ENCODE peak calls at places on chromosomes 16 and 17, in four cellular contexts. N is cardiac muscle cell, Z is left ventricle myocardium inferior, F is fibroblast of lung. E is an unnamed sample.

GRCh38 chr16:6335072-6335471 is 997.6 kb upstream of the RBFOX1 start:
- DNase-seq in N (peak; percentile 22), F (no peak), Z (no peak), E (no peak)

GRCh38 chr17:185445-186138 is 4.1 kb upstream of the DOC2B start:
- DNase-seq in N (no peak), Z (no peak), F (no peak), E (peak; percentile 46)

GRCh38 chr17:65495255-65496060 is 66.0 kb downstream of the AXIN2 start:
- DNase-seq in Z (no peak), N (peak; percentile 23), F (peak; percentile 19), E (no peak)

GRCh38 chr16:89534147-89534788 is 26.1 kb downstream of the SPG7 start:
- DNase-seq in F (no peak), N (no peak), Z (no peak), E (no peak)

GRCh38 chr17:27848941-27849340 is 44.2 kb downstream of the LYRM9 start:
- DNase-seq in Z (no peak), F (no peak), N (no peak), E (no peak)

GRCh38 chr16:27110524-27110896 is 43.8 kb downstream of the C16orf82 start:
- DNase-seq in Z (no peak), F (no peak), N (no peak), E (no peak)

GRCh38 chr17:75783069-75783783 is 1.4 kb upstream of the UNK start:
- DNase-seq in Z (no peak), F (peak; percentile 45), N (peak; percentile 35), E (peak; percentile 65)

GRCh38 chr16:50699345-50700159 is 6.1 kb downstream of the NOD2 start:
- DNase-seq in Z (no peak), N (no peak), F (no peak), E (peak; percentile 97)

GRCh38 chr16:65604771-65605170 is 482.9 kb upstream of the CDH11 start:
- DNase-seq in F (no peak), Z (no peak), N (no peak), E (no peak)

GRCh38 chr17:9002236-9002609 is 19.1 kb upstream of the NTN1 start:
- DNase-seq in F (no peak), N (no peak), Z (no peak), E (no peak)

GRCh38 chr17:15463363-15463762 is 4.1 kb downstream of the CDRT4 start:
- DNase-seq in F (peak; percentile 93), Z (peak; percentile 33), N (peak; percentile 69), E (no peak)

GRCh38 chr17:32723310-32723955 is 153.5 kb downstream of the MYO1D start:
- DNase-seq in F (peak; percentile 20), N (no peak), Z (peak; percentile 33), E (no peak)

GRCh38 chr17:47720754-47721533 is 12.1 kb upstream of the TBX21 start:
- DNase-seq in F (peak; percentile 33), N (no peak), Z (no peak), E (no peak)

GRCh38 chr17:29585080-29585751 is 4.2 kb downstream of the GIT1 start:
- DNase-seq in F (peak; percentile 44), N (no peak), Z (no peak), E (no peak)

GRCh38 chr16:69839798-69840409 is 77.8 kb downstream of the WWP2 start:
- DNase-seq in Z (peak; percentile 45), F (peak; percentile 19), N (no peak), E (no peak)

GRCh38 chr17:29707212-29707571 is 84.5 kb upstream of the CORO6 start:
- DNase-seq in N (no peak), Z (no peak), F (no peak), E (no peak)

GRCh38 chr17:37676115-37676925 is 33.1 kb upstream of the DDX52 start:
- DNase-seq in N (no peak), F (peak; percentile 12), Z (no peak), E (no peak)

GRCh38 chr17:17694229-17695081 is 13.2 kb downstream of the RAI1 start:
- DNase-seq in Z (peak; percentile 76), F (peak; percentile 78), N (peak; percentile 82), E (peak; percentile 60)

GRCh38 chr16:27242868-27243590 is 25.5 kb downstream of the NSMCE1 start:
- DNase-seq in F (peak; percentile 94), Z (no peak), N (peak; percentile 61), E (no peak)

GRCh38 chr16:13919330-13919682 is 648 bp upstream of the ERCC4 start:
- DNase-seq in Z (no peak), N (peak; percentile 55), F (peak; percentile 41), E (no peak)

GRCh38 chr17:624341-624860 is 90.2 kb downstream of the VPS53 start:
- DNase-seq in Z (no peak), F (no peak), N (no peak), E (no peak)

GRCh38 chr17:44910231-44911106 is 4.8 kb downstream of the GFAP start:
- DNase-seq in N (no peak), Z (no peak), F (no peak), E (no peak)

GRCh38 chr17:74754832-74755231 is 6.4 kb downstream of the NHERF1 start:
- DNase-seq in N (no peak), F (no peak), Z (no peak), E (no peak)

GRCh38 chr16:2716948-2717347 is 3.1 kb downstream of the PRSS27 start:
- DNase-seq in Z (no peak), N (no peak), F (no peak), E (no peak)

GRCh38 chr16:49588061-49588460 is 214.5 kb downstream of the C16orf78 start:
- DNase-seq in F (no peak), N (no peak), Z (no peak), E (no peak)

GRCh38 chr17:78714534-78714933 is 67.5 kb downstream of the CYTH1 start:
- DNase-seq in Z (no peak), F (no peak), N (no peak), E (no peak)
- H3K4me1 ChIP-seq in Z (peaks cover 84% of the 10 kb centered on the region), F (peaks cover 5% of the 10 kb centered on the region), N (peaks cover 11% of the 10 kb centered on the region), E (peaks cover 20% of the 10 kb centered on the region)

DNA sequence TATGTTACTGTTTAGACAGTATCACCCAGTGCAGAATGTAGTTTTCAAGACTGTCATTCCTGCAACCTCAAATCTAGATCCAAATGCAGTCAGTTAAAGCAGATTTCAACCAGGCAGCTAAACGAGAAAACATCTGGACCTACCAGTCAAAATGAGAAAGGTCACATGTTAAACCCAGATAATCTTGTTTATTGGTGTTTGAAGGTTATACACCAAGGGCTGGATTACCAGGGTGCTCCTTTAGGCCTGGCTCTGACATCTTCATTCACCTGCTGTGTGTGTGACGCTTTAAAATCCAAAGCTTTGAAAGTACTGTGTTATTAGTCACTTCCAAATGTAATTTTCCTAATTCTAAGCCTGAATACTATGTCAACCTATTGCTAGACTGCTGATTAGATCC is 54.9 kb downstream of the IKZF3 start:
- DNase-seq in F (no peak), N (no peak), Z (no peak), E (no peak)
- H3K27ac ChIP-seq in F (no peak overlapping the region), N (no peak overlapping the region), Z (no peak overlapping the region), E (no peak overlapping the region)

DNA sequence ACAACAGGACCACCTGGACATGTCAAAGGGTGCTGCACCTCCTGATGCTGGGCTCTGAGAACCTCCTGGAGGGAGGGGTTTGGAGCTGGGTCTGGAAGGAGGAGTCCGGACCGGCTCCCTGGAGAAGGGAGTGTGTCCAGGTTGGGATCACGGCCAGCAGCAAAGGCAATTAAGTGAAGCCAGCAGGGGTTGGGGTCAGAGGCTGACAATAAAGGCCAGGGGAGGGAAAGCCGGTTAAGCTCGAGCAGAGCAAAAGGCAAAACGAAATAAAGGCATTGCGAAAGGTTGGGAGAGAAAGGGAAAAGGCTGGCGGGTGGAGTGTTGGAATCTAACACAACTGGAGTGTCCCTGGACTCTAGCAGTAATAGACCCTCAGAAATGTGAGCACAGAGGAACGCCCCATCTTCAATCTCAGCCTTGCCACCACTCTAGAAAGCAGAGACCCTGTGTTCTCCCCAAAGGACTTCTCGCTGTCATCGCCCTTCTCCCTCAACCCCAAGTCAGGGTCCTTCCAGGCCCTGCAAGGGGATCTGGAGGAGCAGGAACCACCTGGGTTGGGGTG is 905 bp upstream of the CACNG4 start:
- DNase-seq in N (no peak), Z (no peak), F (no peak), E (no peak)
- H3K27me3 ChIP-seq in N (peaks cover 78% of the 10 kb centered on the region), Z (peaks cover 88% of the 10 kb centered on the region), F (peaks cover 63% of the 10 kb centered on the region), E (peaks cover 70% of the 10 kb centered on the region)

GRCh38 chr16:4087099-4087885 is 28.9 kb downstream of the ADCY9 start:
- DNase-seq in F (no peak), Z (no peak), N (no peak), E (no peak)

GRCh38 chr16:4087990-4088577 is 28.2 kb downstream of the ADCY9 start:
- DNase-seq in N (no peak), Z (no peak), F (no peak), E (no peak)

GRCh38 chr16:4090476-4090875 is 25.8 kb downstream of the ADCY9 start:
- DNase-seq in Z (peak; percentile 64), F (no peak), N (no peak), E (no peak)

GRCh38 chr16:4089811-4090293 is 26.4 kb downstream of the ADCY9 start:
- DNase-seq in F (no peak), N (no peak), Z (no peak), E (no peak)

GRCh38 chr16:4089251-4089810 is 26.9 kb downstream of the ADCY9 start:
- DNase-seq in Z (no peak), F (no peak), N (no peak), E (no peak)
- H3K4me1 ChIP-seq in Z (peaks cover 74% of the 10 kb centered on the region), F (peaks cover 3% of the 10 kb centered on the region), N (peaks cover 12% of the 10 kb centered on the region), E (no peaks in the 10 kb centered on the region)

GRCh38 chr16:87133112-87133850 is 183.9 kb downstream of the C16orf95 start:
- DNase-seq in Z (no peak), F (no peak), N (no peak), E (no peak)
- H3K27ac ChIP-seq in Z (no peak overlapping the region), F (no peak overlapping the region), N (no peak overlapping the region), E (no peak overlapping the region)

GRCh38 chr17:81941484-81942166 is 4.5 kb upstream of the PYCR1 start:
- DNase-seq in Z (peak; percentile 61), F (no peak), N (peak; percentile 92), E (no peak)
- H3K27me3 ChIP-seq in Z (peaks cover 42% of the 10 kb centered on the region), F (peaks cover 10% of the 10 kb centered on the region), N (no peaks in the 10 kb centered on the region), E (peaks cover 18% of the 10 kb centered on the region)

DNA sequence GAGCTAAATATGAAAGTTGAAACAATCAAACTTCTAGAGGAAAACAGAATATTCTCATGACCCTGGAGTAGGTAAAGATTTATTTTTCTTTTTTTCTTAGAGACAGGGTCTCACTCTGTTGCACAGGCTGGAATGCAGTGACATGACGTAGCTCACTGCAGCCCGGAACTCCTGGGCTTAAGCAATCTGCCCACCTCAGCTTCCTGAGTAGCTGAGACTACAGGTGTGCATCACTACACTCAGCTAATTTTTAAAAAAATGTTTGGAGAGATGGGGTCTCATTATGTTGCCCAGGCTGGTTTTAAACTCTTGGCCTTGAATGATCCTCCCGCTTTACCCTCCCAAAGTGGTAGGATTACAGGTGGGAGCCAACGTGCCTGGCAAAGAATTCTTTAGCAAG is 15.5 kb downstream of the IKZF3 start:
- DNase-seq in F (no peak), N (no peak), Z (no peak), E (no peak)
- H3K4me1 ChIP-seq in F (no peaks in the 10 kb centered on the region), N (no peaks in the 10 kb centered on the region), Z (no peaks in the 10 kb centered on the region), E (no peaks in the 10 kb centered on the region)